ENCODE peak calls at places on chromosomes 7 and 10, in four cellular contexts. H, G, C and K are unnamed samples.

GRCh38 chr7:135514856-135515255 is 5.0 kb upstream of the CNOT4 start:
- DNase-seq in H (no peak), G (no peak), C (no peak), K (no peak)

GRCh38 chr7:102115931-102116330 is 170.7 kb upstream of the SH2B2 start:
- DNase-seq in H (no peak), G (no peak), C (no peak), K (no peak)

GRCh38 chr7:139976055-139976837 is 86.5 kb downstream of the PARP12 start:
- DNase-seq in H (no peak), G (no peak), C (no peak), K (no peak)

GRCh38 chr7:40808409-40808942 is 673.7 kb downstream of the SUGCT start:
- DNase-seq in H (no peak), G (peak), C (no peak), K (peak)

GRCh38 chr10:323651-324293 is 188.5 kb downstream of the ZMYND11 start:
- DNase-seq in H (no peak), G (no peak), C (no peak), K (peak)

GRCh38 chr7:90892213-90892612 is 296.1 kb downstream of the CDK14 start:
- DNase-seq in H (no peak), G (no peak), C (no peak), K (peak)

GRCh38 chr7:40221836-40222235 is 87.0 kb downstream of the SUGCT start:
- DNase-seq in H (no peak), G (no peak), C (no peak), K (peak)

GRCh38 chr7:79612027-79612426 is 158.6 kb upstream of the MAGI2 start:
- DNase-seq in H (no peak), G (no peak), C (no peak), K (no peak)

GRCh38 chr10:97843296-97843671 is 6.4 kb upstream of the GOLGA7B start:
- DNase-seq in H (no peak), G (no peak), C (no peak), K (no peak)

GRCh38 chr10:104318810-104319684 is 19.2 kb downstream of the ITPRIP start:
- DNase-seq in H (no peak), G (no peak), C (no peak), K (peak)

GRCh38 chr7:116843373-116843772 is 19.0 kb upstream of the CAPZA2 start:
- DNase-seq in H (no peak), G (no peak), C (no peak), K (no peak)

GRCh38 chr7:5693529-5693928 is 87.9 kb downstream of the RNF216 start:
- DNase-seq in H (no peak), G (no peak), C (no peak), K (peak)

GRCh38 chr7:5523052-5523711 is 99.5 kb upstream of the TNRC18 start:
- DNase-seq in H (peak), G (peak), C (peak), K (peak)

GRCh38 chr10:129933456-129934092 is 30.5 kb downstream of the EBF3 start:
- DNase-seq in H (no peak), G (no peak), C (no peak), K (no peak)

GRCh38 chr10:87538092-87538795 is 33.6 kb downstream of the MINPP1 start:
- DNase-seq in H (no peak), G (peak), C (no peak), K (no peak)

GRCh38 chr10:119667562-119668328 is 16.6 kb downstream of the BAG3 start:
- DNase-seq in H (no peak), G (peak), C (no peak), K (peak)

GRCh38 chr7:31775511-31775910 is 88.5 kb downstream of the PPP1R17 start:
- DNase-seq in H (no peak), G (peak), C (no peak), K (no peak)

GRCh38 chr10:122149607-122150505 is 121.2 kb upstream of the BTBD16 start:
- DNase-seq in H (no peak), G (no peak), C (no peak), K (no peak)

GRCh38 chr7:79118143-79118542 is 335.3 kb downstream of the MAGI2 start:
- DNase-seq in H (no peak), G (no peak), C (no peak), K (peak)

GRCh38 chr7:74256446-74257408 is 2.5 kb upstream of the RFC2 start:
- DNase-seq in H (no peak), G (no peak), C (no peak), K (peak)

GRCh38 chr10:86958831-86959736 is 685 bp downstream of the SNCG start:
- DNase-seq in H (peak), G (peak), C (peak), K (peak)

GRCh38 chr7:21507627-21508343 is 35.1 kb upstream of the DNAH11 start:
- DNase-seq in H (peak), G (peak), C (peak), K (peak)

GRCh38 chr10:98067165-98067564 is 36.7 kb upstream of the CRTAC1 start:
- DNase-seq in H (no peak), G (no peak), C (no peak), K (no peak)

GRCh38 chr10:27240891-27241639 is 468 bp upstream of the ACBD5 start:
- DNase-seq in H (peak), G (peak), C (peak), K (no peak)

GRCh38 chr7:149422914-149423285 is 38.0 kb downstream of the ZNF777 start:
- DNase-seq in H (peak), G (no peak), C (peak), K (no peak)

GRCh38 chr10:110007171-110007700 is 548 bp upstream of the ADD3 start:
- DNase-seq in H (no peak), G (peak), C (no peak), K (peak)

GRCh38 chr7:130932667-130933432 is 198.8 kb upstream of the KLF14 start:
- DNase-seq in H (no peak), G (no peak), C (no peak), K (no peak)

GRCh38 chr10:124989526-124989925 is 47.6 kb downstream of the ZRANB1 start:
- DNase-seq in H (no peak), G (no peak), C (no peak), K (no peak)

GRCh38 chr7:2046581-2047271 is 186.0 kb downstream of the MAD1L1 start:
- DNase-seq in H (no peak), G (no peak), C (no peak), K (no peak)

GRCh38 chr7:369476-369980 is 79.6 kb downstream of the FOXL3 start:
- DNase-seq in H (no peak), G (no peak), C (no peak), K (no peak)

GRCh38 chr10:54758791-54759190 is 42.2 kb downstream of the PCDH15 start:
- DNase-seq in H (no peak), G (peak), C (no peak), K (no peak)

GRCh38 chr10:132375795-132376297 is 21.2 kb upstream of the PWWP2B start:
- DNase-seq in H (no peak), G (no peak), C (no peak), K (no peak)

GRCh38 chr10:132376394-132376851 is 20.6 kb upstream of the PWWP2B start:
- DNase-seq in H (no peak), G (peak), C (no peak), K (no peak)

GRCh38 chr10:132374612-132375011 is 22.4 kb upstream of the PWWP2B start:
- DNase-seq in H (no peak), G (no peak), C (no peak), K (no peak)

GRCh38 chr10:132375116-132375794 is 21.7 kb upstream of the PWWP2B start:
- DNase-seq in H (no peak), G (peak), C (no peak), K (no peak)

GRCh38 chr10:132377326-132377725 is 19.7 kb upstream of the PWWP2B start:
- DNase-seq in H (no peak), G (no peak), C (no peak), K (no peak)
- H3K4ac ChIP-seq in H (no peak), G (no peak), C (no peak), K (no peak)

GRCh38 chr10:4678023-4678950 is 147.7 kb upstream of the AKR1E2 start:
- DNase-seq in H (no peak), G (no peak), C (no peak), K (peak)
- H3K4ac ChIP-seq in H (no peak), G (no peak), C (no peak), K (peak)

DNA sequence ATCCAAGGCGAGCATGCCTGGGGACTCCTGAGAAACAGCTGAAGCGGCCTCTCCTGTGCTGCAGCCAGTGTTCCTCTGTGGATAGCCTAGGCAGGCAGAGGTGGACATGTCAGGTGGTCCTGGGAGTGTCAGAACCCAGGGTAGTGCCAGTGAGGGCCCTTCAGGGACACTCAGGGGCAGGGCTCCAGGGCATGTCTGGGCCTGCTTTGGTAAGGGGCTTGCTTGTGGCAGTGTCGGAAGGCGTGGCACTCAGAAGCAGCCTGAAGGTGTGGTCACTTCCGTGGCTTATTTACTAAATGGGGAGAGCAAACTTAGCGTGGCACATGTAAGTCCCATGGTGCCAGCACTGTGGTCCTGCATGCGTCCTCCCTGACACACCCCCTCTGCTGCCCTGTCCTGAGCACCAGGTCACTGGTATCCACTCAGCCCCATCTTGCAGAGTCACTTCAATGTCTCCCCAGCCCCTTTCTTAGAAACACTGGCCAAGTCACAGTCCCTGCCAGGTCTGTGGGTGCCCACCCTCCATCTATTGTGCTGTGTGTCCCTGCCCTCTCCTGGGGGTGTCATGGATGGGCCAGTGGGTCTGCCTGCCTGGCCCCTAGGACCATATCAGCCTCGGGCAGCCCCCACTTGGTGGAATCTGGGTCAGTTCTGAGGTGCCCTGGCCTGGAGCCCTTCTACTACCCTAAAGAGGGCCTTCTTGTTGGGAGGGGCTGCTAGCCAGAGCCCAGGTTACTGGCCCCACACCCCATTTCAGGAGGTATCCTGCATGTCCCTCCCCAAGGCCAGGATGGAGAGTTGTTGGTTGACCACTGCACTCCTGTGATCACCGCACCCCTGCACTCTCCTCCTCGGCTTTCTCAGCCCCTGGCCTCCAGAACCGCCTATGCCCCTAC is 6.4 kb downstream of the ZMIZ2 start:
- DNase-seq in H (no peak), G (no peak), C (no peak), K (no peak)
- H3K4ac ChIP-seq in H (no peak), G (no peak), C (no peak), K (peak)

GRCh38 chr10:22710139-22710745 is 4.1 kb downstream of the PIP4K2A start:
- DNase-seq in H (no peak), G (no peak), C (no peak), K (no peak)
- H3K4ac ChIP-seq in H (no peak), G (no peak), C (no peak), K (no peak)

GRCh38 chr7:66206116-66206908 is 1.2 kb downstream of the TPST1 start:
- DNase-seq in H (no peak), G (no peak), C (no peak), K (no peak)
- H3K4ac ChIP-seq in H (no peak), G (no peak), C (no peak), K (peak)

GRCh38 chr10:96838529-96838928 is 6.4 kb downstream of the LCOR start:
- DNase-seq in H (no peak), G (no peak), C (no peak), K (no peak)
- H3K4ac ChIP-seq in H (no peak), G (no peak), C (no peak), K (no peak)

GRCh38 chr7:50706469-50706937 is 76.2 kb downstream of the GRB10 start:
- DNase-seq in H (no peak), G (no peak), C (no peak), K (no peak)

GRCh38 chr7:50707607-50708006 is 75.1 kb downstream of the GRB10 start:
- DNase-seq in H (no peak), G (no peak), C (no peak), K (no peak)

GRCh38 chr7:50711271-50712175 is 71.2 kb downstream of the GRB10 start:
- DNase-seq in H (no peak), G (no peak), C (no peak), K (peak)

GRCh38 chr7:50710441-50711154 is 72.1 kb downstream of the GRB10 start:
- DNase-seq in H (no peak), G (no peak), C (no peak), K (no peak)

DNA sequence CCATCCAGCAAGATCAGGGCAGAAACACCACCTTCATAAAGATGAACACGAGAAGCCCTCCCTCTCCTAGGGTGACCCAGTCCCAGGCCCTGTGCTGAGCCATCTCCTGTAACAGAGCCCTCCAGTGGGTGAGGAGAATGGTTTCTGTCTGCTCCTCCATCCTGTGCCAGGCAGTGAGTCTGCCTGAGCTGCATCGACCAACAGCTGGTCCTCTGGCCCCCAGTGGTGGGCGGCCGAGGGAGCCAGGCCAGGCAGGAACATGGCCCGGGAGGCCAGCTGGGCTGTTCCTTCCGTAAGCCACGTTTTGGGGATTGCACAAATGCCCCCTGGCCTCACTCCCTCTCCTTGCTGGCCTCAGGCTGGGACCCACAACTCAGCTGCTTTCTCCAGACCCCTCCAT is 73.5 kb downstream of the GRB10 start:
- DNase-seq in H (no peak), G (no peak), C (no peak), K (no peak)
- H3K4ac ChIP-seq in H (no peak), G (no peak), C (no peak), K (no peak)

GRCh38 chr7:132941905-132942304 is 140.0 kb downstream of the CHCHD3 start:
- DNase-seq in H (no peak), G (no peak), C (no peak), K (no peak)
- H3K4ac ChIP-seq in H (no peak), G (no peak), C (no peak), K (no peak)